ENCODE peak calls at places on chromosomes 4 and X, in seven cellular contexts. L is testis, W is IMR-90, P is fibroblast of lung, Y is mammary epithelial cell, B is ovary, V is sigmoid colon. H is an unnamed sample.

GRCh38 chrX:121010218-121010617 is 24.7 kb upstream of the CT47A1 start:
- DNase-seq in L (peak; percentile 62), W (no peak), P (no peak), Y (no peak), B (no peak), V (no peak), H (no peak)

GRCh38 chr4:59676389-59676788 is 1523.7 kb upstream of the ADGRL3 start:
- DNase-seq in L (no peak), W (no peak), P (no peak), Y (no peak), B (no peak), V (no peak), H (no peak)

GRCh38 chr4:87188932-87189331 is 31.5 kb downstream of the KLHL8 start:
- DNase-seq in L (no peak), W (no peak), P (no peak), Y (no peak), B (no peak), V (no peak), H (no peak)

GRCh38 chr4:8163436-8164193 is 5.0 kb upstream of the ABLIM2 start:
- DNase-seq in L (no peak), W (no peak), P (no peak), Y (no peak), B (no peak), V (no peak), H (no peak)

GRCh38 chr4:25578431-25578830 is 77.2 kb upstream of the SLC34A2 start:
- DNase-seq in L (no peak), W (no peak), P (no peak), Y (no peak), B (no peak), V (no peak), H (no peak)

GRCh38 chrX:49877397-49878101 is 1.7 kb upstream of the USP27X start:
- DNase-seq in L (no peak), W (no peak), P (no peak), Y (no peak), B (no peak), V (no peak), H (no peak)

GRCh38 chr4:53075162-53075785 is 213.2 kb downstream of the RASL11B start:
- DNase-seq in L (no peak), W (no peak), P (no peak), Y (no peak), B (no peak), V (no peak), H (no peak)

GRCh38 chr4:122617597-122618593 is 3.0 kb downstream of the IL21 start:
- DNase-seq in L (no peak), W (no peak), P (no peak), Y (no peak), B (no peak), V (no peak), H (no peak)

GRCh38 chr4:60805500-60806313 is 394.4 kb upstream of the ADGRL3 start:
- DNase-seq in L (peak; percentile 40), W (peak; percentile 31), P (peak; percentile 61), Y (peak; percentile 37), B (no peak), V (no peak), H (peak; percentile 55)

GRCh38 chr4:2646386-2647149 is 109.6 kb downstream of the TNIP2 start:
- DNase-seq in L (peak; percentile 10), W (no peak), P (no peak), Y (no peak), B (peak; percentile 16), V (peak; percentile 63), H (no peak)

GRCh38 chr4:185242749-185243533 is 33.5 kb downstream of the SNX25 start:
- DNase-seq in L (no peak), W (peak; percentile 26), P (peak; percentile 31), Y (peak; percentile 5), B (no peak), V (no peak), H (no peak)

GRCh38 chr4:72374156-72374555 is 194.9 kb downstream of the ADAMTS3 start:
- DNase-seq in L (no peak), W (no peak), P (no peak), Y (no peak), B (no peak), V (no peak), H (no peak)

GRCh38 chr4:185341377-185341776 is 54.3 kb downstream of the LRP2BP start:
- DNase-seq in L (no peak), W (no peak), P (no peak), Y (no peak), B (no peak), V (no peak), H (no peak)

GRCh38 chrX:132491191-132491590 is 2.4 kb upstream of the MBNL3 start:
- DNase-seq in L (peak; percentile 19), W (no peak), P (no peak), Y (peak; percentile 65), B (no peak), V (no peak), H (peak; percentile 57)

GRCh38 chrX:132490086-132490419 is 1.2 kb upstream of the MBNL3 start:
- DNase-seq in L (no peak), W (no peak), P (no peak), Y (peak; percentile 1), B (no peak), V (no peak), H (no peak)

GRCh38 chrX:132489256-132490085 is 633 bp upstream of the MBNL3 start:
- DNase-seq in L (peak; percentile 55), W (peak; percentile 2), P (peak; percentile 62), Y (peak; percentile 66), B (peak; percentile 26), V (peak; percentile 74), H (peak; percentile 63)

GRCh38 chrX:132488819-132489255 is at the start of gene MBNL3:
- DNase-seq in L (peak; percentile 68), W (peak; percentile 5), P (peak; percentile 67), Y (peak; percentile 55), B (peak; percentile 34), V (peak; percentile 64), H (peak; percentile 70)

DNA sequence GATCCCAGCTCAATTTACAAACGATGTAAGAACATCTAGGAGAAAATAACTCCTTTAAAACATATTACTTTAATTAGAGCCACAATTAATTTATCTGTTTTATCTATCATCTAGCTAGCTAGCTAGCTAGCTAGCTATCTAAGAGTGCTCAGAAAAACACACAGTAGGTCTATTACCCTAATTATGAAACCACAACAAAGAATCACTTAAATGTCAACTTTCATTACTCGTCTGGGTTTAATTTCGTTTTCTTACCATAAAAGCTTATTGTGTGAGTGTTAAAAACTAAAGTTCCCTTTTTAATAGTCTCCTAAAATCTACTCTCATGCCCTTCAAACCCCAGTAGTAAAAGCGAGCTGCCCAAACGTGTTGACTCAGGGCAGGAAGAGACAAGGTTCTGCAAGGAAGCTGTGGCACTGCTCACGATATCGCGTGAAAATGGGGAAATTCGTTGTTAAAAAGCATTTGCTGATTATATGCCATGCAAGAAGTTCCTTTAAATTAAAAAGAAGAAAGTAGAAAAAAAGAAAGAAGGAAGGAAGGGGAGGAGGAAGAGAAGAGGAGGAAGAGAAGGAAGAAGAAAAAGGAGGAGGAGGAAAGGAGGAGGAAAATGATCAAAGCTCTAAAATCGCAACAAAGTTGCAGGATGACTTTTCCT is 617 bp downstream of the MBNL3 start:
- DNase-seq in L (no peak), W (peak; percentile 10), P (peak; percentile 58), Y (peak; percentile 33), B (peak; percentile 19), V (no peak), H (peak; percentile 22)
- H3K27ac ChIP-seq in L (peak overlapping the region; percentile 87), W (no peak overlapping the region), P (peak overlapping the region; percentile 64), Y (peak overlapping the region; percentile 75), B (peak overlapping the region; percentile 74), V (peak overlapping the region; percentile 77), H (peak overlapping the region; percentile 92)

DNA sequence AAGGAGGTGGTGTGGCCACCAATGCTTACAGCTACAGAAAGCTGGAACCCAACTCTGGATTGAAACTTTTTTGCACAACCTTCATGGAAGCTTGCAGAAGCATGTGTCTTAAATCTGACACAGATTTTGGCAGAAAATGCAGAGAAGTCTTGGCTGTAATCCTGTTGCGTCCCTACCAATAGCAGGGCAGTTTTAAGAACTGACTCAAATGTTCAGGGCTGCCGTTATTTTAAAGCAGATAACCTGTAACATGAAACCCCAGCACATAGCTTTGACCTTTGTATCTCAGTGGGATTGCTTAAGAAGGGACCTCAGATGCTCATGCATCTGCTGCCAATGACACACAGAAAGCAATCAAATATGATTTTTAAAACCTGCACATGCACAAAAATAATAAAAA is at the start of gene VEGFD:
- DNase-seq in L (no peak), W (peak; percentile 86), P (peak; percentile 90), Y (no peak), B (peak; percentile 23), V (no peak), H (no peak)
- H3K4me1 ChIP-seq in L (no peaks in the 10 kb centered on the region), W (peaks cover 1% of the 10 kb centered on the region), P (no peaks in the 10 kb centered on the region), Y (no peaks in the 10 kb centered on the region), B (peaks cover 2% of the 10 kb centered on the region), V (no peaks in the 10 kb centered on the region), H (no peaks in the 10 kb centered on the region)

DNA sequence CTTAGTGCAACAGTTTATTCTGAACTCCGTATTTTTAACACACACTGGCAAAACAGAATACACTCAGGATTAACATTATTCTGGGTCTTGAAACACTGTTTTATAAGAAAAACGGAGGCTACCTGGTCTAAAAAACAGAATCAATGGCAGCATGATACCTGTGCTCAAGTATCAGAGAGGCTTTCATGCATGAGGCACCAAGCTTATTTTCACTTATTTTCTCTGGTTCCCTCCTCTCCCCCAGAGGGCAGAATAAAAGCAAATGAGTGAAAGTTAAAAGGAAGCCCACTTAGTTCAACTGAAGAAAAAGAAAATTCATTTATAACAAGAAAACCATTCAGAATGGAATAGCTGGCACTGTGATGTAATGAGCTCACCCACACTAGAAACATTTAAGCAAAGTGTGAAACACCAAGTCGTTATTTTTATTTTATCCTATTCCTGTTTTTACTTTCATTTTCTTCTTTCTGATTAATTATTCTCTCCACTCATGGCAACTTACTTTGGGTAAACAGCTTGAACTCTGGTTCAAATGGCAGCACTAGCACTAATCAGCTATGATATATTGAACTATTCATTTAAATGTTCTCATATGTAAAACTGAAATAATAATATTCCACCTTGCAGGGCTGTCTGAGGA is 211.8 kb downstream of the PPP3CA start:
- DNase-seq in L (no peak), W (no peak), P (no peak), Y (no peak), B (no peak), V (no peak), H (no peak)
- H3K4me3 ChIP-seq in L (no peak overlapping the region), W (no peak overlapping the region), P (no peak overlapping the region), Y (no peak overlapping the region), B (no peak overlapping the region), V (no peak overlapping the region), H (no peak overlapping the region)

GRCh38 chr4:71230613-71231012 is 108.2 kb upstream of the SLC4A4 start:
- DNase-seq in L (no peak), W (no peak), P (no peak), Y (no peak), B (no peak), V (no peak), H (peak; percentile 17)

GRCh38 chr4:71231073-71231752 is 107.6 kb upstream of the SLC4A4 start:
- DNase-seq in L (peak; percentile 71), W (peak; percentile 59), P (peak; percentile 94), Y (no peak), B (peak; percentile 28), V (peak; percentile 75), H (peak; percentile 56)

GRCh38 chr4:71231753-71232420 is 106.9 kb upstream of the SLC4A4 start:
- DNase-seq in L (no peak), W (peak; percentile 19), P (no peak), Y (no peak), B (no peak), V (no peak), H (no peak)

GRCh38 chr4:71229477-71230257 is 109.2 kb upstream of the SLC4A4 start:
- DNase-seq in L (peak; percentile 44), W (peak; percentile 81), P (peak; percentile 83), Y (no peak), B (no peak), V (no peak), H (peak; percentile 10)

DNA sequence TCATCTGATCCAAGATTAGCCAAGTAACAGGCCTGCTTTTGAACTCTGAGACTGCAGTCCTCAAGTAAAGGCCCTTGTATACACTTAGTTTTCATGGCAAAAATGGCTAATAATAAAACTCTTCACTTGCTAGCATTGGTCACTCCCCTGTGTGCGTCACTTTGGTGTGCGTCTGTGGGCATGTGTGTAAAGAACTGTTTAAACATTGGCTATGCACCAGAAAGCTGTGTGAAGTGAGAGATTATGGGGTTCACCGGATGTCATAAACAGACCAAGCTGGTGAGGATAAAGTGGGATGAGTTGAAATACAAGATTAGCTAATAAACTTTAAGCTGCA is 108.6 kb upstream of the SLC4A4 start:
- DNase-seq in L (no peak), W (peak; percentile 87), P (peak; percentile 72), Y (no peak), B (no peak), V (no peak), H (no peak)
- H3K27ac ChIP-seq in L (no peak overlapping the region), W (no peak overlapping the region), P (peak overlapping the region; percentile 83), Y (no peak overlapping the region), B (no peak overlapping the region), V (no peak overlapping the region), H (no peak overlapping the region)